ENCODE peak calls at places on chromosomes 1 and 21, in seven cellular contexts. Z is GM23338; B is HT1080; E is activated CD8-positive, alpha-beta memory T cell treated with anti-CD3 and anti-CD28 coated beads, Interleukin-2, amount 50 U/mL, for 4 hours; F is ovary; D is activated naive CD4-positive, alpha-beta T cell; I is GM13976. X is an unnamed sample.

GRCh38 chr1:172914517-172915144 is 136.1 kb downstream of the TNFSF18 start:
- DNase-seq in D (no peak), F (no peak), E (no peak), B (no peak), I (no peak), Z (no peak), X (no peak)

GRCh38 chr1:226692868-226693267 is 46.2 kb downstream of the ITPKB start:
- DNase-seq in D (no peak), Z (no peak), B (no peak), F (no peak), E (no peak), I (no peak), X (no peak)

GRCh38 chr1:1898246-1898933 is 7.5 kb upstream of the GNB1 start:
- DNase-seq in F (no peak), D (no peak), Z (no peak), B (no peak), I (no peak), E (no peak), X (no peak)

GRCh38 chr1:206828765-206829164 is 36.7 kb upstream of the IL20 start:
- DNase-seq in Z (no peak), B (no peak), E (no peak), D (no peak), F (no peak), I (no peak), X (no peak)

GRCh38 chr1:34745666-34746065 is 9.2 kb upstream of the GJB5 start:
- DNase-seq in E (no peak), D (no peak), I (no peak), Z (no peak), F (no peak), B (no peak), X (peak)

GRCh38 chr1:67645495-67646144 is 39.4 kb upstream of the GADD45A start:
- DNase-seq in E (no peak), B (no peak), D (no peak), I (no peak), F (peak), Z (no peak), X (peak)

GRCh38 chr1:159120317-159120716 is 43.8 kb upstream of the AIM2 start:
- DNase-seq in E (no peak), I (no peak), Z (no peak), D (no peak), B (no peak), F (no peak), X (no peak)

GRCh38 chr1:16921391-16922185 is at the start of gene CROCC:
- DNase-seq in Z (peak), B (peak), I (peak), F (no peak), D (no peak), E (peak), X (no peak)

GRCh38 chr21:26405735-26406361 is 167.2 kb downstream of the CYYR1 start:
- DNase-seq in E (no peak), F (no peak), B (peak), Z (peak), I (no peak), D (no peak), X (no peak)

GRCh38 chr1:88985033-88985432 is 7.4 kb downstream of the KYAT3 start:
- DNase-seq in D (no peak), E (no peak), F (peak), Z (no peak), I (no peak), B (peak), X (no peak)

GRCh38 chr21:39775816-39776215 is 30.8 kb downstream of the IGSF5 start:
- DNase-seq in Z (no peak), I (no peak), B (no peak), F (no peak), E (no peak), D (no peak), X (no peak)

GRCh38 chr1:208303743-208304142 is 59.6 kb upstream of the PLXNA2 start:
- DNase-seq in Z (no peak), I (no peak), F (no peak), B (no peak), D (no peak), E (no peak), X (no peak)

GRCh38 chr21:44092201-44092600 is 15.0 kb upstream of the PWP2 start:
- DNase-seq in I (no peak), E (no peak), F (no peak), B (no peak), D (no peak), Z (no peak), X (no peak)

GRCh38 chr1:56872597-56872996 is 18.0 kb downstream of the C8A start:
- DNase-seq in D (no peak), E (no peak), B (peak), Z (no peak), I (no peak), F (no peak), X (no peak)

GRCh38 chr1:29901618-29902017 is 665.3 kb downstream of the PTPRU start:
- DNase-seq in B (no peak), E (no peak), F (no peak), D (no peak), I (no peak), Z (peak), X (no peak)

GRCh38 chr1:161200992-161201827 is 957 bp upstream of the NDUFS2 start:
- DNase-seq in B (peak), F (peak), I (peak), D (no peak), Z (peak), E (no peak), X (peak)

GRCh38 chr1:150210741-150211140 is 25.2 kb downstream of the ANP32E start:
- DNase-seq in I (no peak), D (no peak), E (no peak), B (no peak), F (no peak), Z (no peak), X (no peak)

GRCh38 chr1:243917863-243918565 is 68.0 kb upstream of the AKT3 start:
- DNase-seq in E (no peak), I (no peak), B (no peak), D (no peak), Z (peak), F (peak), X (no peak)

GRCh38 chr1:153081736-153082135 is 10.3 kb upstream of the SPRR2B start:
- DNase-seq in B (peak), F (no peak), E (no peak), D (no peak), Z (no peak), I (no peak), X (no peak)

GRCh38 chr21:32015740-32016139 is 142.9 kb downstream of the HUNK start:
- DNase-seq in B (no peak), Z (no peak), D (no peak), F (no peak), E (no peak), I (no peak), X (no peak)

GRCh38 chr1:166907763-166908162 is 31.7 kb upstream of the TADA1 start:
- DNase-seq in D (no peak), F (no peak), B (no peak), I (no peak), E (no peak), Z (no peak), X (no peak)

GRCh38 chr1:198157847-198158765 is 1.3 kb downstream of the NEK7 start:
- DNase-seq in E (no peak), I (no peak), F (no peak), Z (peak), B (peak), D (no peak), X (no peak)

GRCh38 chr1:204041232-204041767 is 31.6 kb upstream of the SOX13 start:
- DNase-seq in B (no peak), D (no peak), E (no peak), I (no peak), Z (no peak), F (no peak), X (peak)

GRCh38 chr21:38282921-38283320 is 26.1 kb downstream of the KCNJ15 start:
- DNase-seq in F (no peak), B (no peak), E (no peak), Z (no peak), D (no peak), I (no peak), X (no peak)

GRCh38 chr1:94899756-94900155 is 27.2 kb downstream of the CNN3 start:
- DNase-seq in Z (no peak), F (no peak), E (no peak), I (no peak), D (no peak), B (no peak), X (no peak)

GRCh38 chr1:19430121-19431068 is 54.9 kb downstream of the CAPZB start:
- DNase-seq in F (no peak), D (no peak), E (no peak), Z (no peak), B (peak), I (no peak), X (no peak)

GRCh38 chr1:87800006-87800405 is 471.3 kb downstream of the LMO4 start:
- DNase-seq in B (no peak), Z (no peak), F (no peak), I (no peak), E (no peak), D (no peak), X (no peak)

GRCh38 chr1:26283871-26284596 is 4.1 kb downstream of the SH3BGRL3 start:
- DNase-seq in D (no peak), Z (no peak), F (no peak), B (no peak), I (peak), E (no peak), X (peak)

GRCh38 chr1:61486783-61487505 is 238.0 kb downstream of the TM2D1 start:
- DNase-seq in B (no peak), F (no peak), I (no peak), E (no peak), Z (no peak), D (no peak), X (no peak)

GRCh38 chr1:36884801-36885200 is 149.5 kb downstream of the GRIK3 start:
- DNase-seq in Z (no peak), F (no peak), E (no peak), D (no peak), B (no peak), I (no peak), X (no peak)

GRCh38 chr1:82367456-82367855 is 566.7 kb downstream of the ADGRL2 start:
- DNase-seq in B (no peak), E (no peak), D (no peak), Z (no peak), I (no peak), F (no peak), X (no peak)

GRCh38 chr1:63294797-63295594 is 27.4 kb upstream of the FOXD3 start:
- DNase-seq in Z (peak), D (no peak), I (no peak), B (no peak), F (no peak), E (no peak), X (no peak)

X was measured in tibial artery.